ENCODE peak calls at places on chromosomes 6 and 20, in four cellular contexts. N is AG04450, Z is breast epithelium, C is adrenal gland. R is an unnamed sample.

GRCh38 chr20:43746344-43747137 is 19.7 kb upstream of the GTSF1L start:
- DNase-seq in N (no peak), Z (no peak), C (no peak), R (no peak)

GRCh38 chr20:55793986-55794385 is 211.3 kb downstream of the CBLN4 start:
- DNase-seq in N (no peak), Z (no peak), C (no peak), R (no peak)

GRCh38 chr6:111161650-111162049 is 74.3 kb downstream of the SLC16A10 start:
- DNase-seq in N (no peak), Z (no peak), C (no peak), R (no peak)

GRCh38 chr20:42744756-42745465 is 444.8 kb downstream of the PTPRT start:
- DNase-seq in N (no peak), Z (no peak), C (no peak), R (no peak)

GRCh38 chr20:47493175-47493953 is 8.3 kb upstream of the NCOA3 start:
- DNase-seq in N (no peak), Z (peak; percentile 85), C (peak; percentile 93), R (peak; percentile 68)

GRCh38 chr6:95087394-95088097 is 489.8 kb upstream of the MANEA start:
- DNase-seq in N (peak; percentile 72), Z (no peak), C (peak; percentile 29), R (peak; percentile 78)

GRCh38 chr6:111523484-111524166 is 40.6 kb upstream of the REV3L start:
- DNase-seq in N (no peak), Z (no peak), C (no peak), R (no peak)

GRCh38 chr6:132673376-132674094 is 14.6 kb upstream of the TAAR1 start:
- DNase-seq in N (no peak), Z (no peak), C (no peak), R (no peak)

GRCh38 chr6:20211941-20212391 is 303 bp downstream of the MBOAT1 start:
- DNase-seq in N (no peak), Z (peak; percentile 32), C (no peak), R (no peak)

GRCh38 chr6:166707045-166707444 is 80.0 kb upstream of the RPS6KA2 start:
- DNase-seq in N (no peak), Z (no peak), C (peak; percentile 77), R (peak; percentile 43)

GRCh38 chr6:30888472-30889137 is 4.3 kb downstream of the DDR1 start:
- DNase-seq in N (no peak), Z (no peak), C (no peak), R (peak; percentile 63)

GRCh38 chr6:78561015-78561414 is 306.3 kb upstream of the IRAK1BP1 start:
- DNase-seq in N (no peak), Z (no peak), C (no peak), R (peak; percentile 2)

GRCh38 chr6:89562114-89562815 is 76.3 kb downstream of the LYRM2 start:
- DNase-seq in N (no peak), Z (no peak), C (no peak), R (no peak)

GRCh38 chr6:48229849-48230248 is 118.9 kb upstream of the PTCHD4 start:
- DNase-seq in N (no peak), Z (no peak), C (no peak), R (no peak)

GRCh38 chr6:170292111-170292777 is 1.4 kb upstream of the DLL1 start:
- DNase-seq in N (no peak), Z (no peak), C (peak; percentile 50), R (no peak)

GRCh38 chr20:51668515-51668914 is 99.7 kb downstream of the ATP9A start:
- DNase-seq in N (no peak), Z (no peak), C (no peak), R (no peak)

GRCh38 chr20:47351643-47352331 is 4.7 kb downstream of the ZMYND8 start:
- DNase-seq in N (no peak), Z (no peak), C (no peak), R (no peak)

GRCh38 chr20:9143926-9144325 is 75.0 kb downstream of the PLCB4 start:
- DNase-seq in N (no peak), Z (no peak), C (no peak), R (no peak)

GRCh38 chr6:159640722-159641482 is 52.1 kb downstream of the SOD2 start:
- DNase-seq in N (no peak), Z (no peak), C (no peak), R (no peak)

GRCh38 chr6:167858086-167858591 is 31.4 kb downstream of the AFDN start:
- DNase-seq in N (no peak), Z (no peak), C (peak; percentile 20), R (peak; percentile 33)

GRCh38 chr20:18783385-18783959 is 30.1 kb upstream of the SCP2D1 start:
- DNase-seq in N (no peak), Z (no peak), C (no peak), R (no peak)

GRCh38 chr6:16179970-16180431 is 51.1 kb downstream of the MYLIP start:
- DNase-seq in N (no peak), Z (no peak), C (no peak), R (no peak)

GRCh38 chr6:104226798-104227444 is 632.8 kb downstream of the HACE1 start:
- DNase-seq in N (no peak), Z (no peak), C (no peak), R (no peak)

GRCh38 chr20:40283689-40284088 is 405.3 kb downstream of the MAFB start:
- DNase-seq in N (no peak), Z (no peak), C (no peak), R (no peak)

GRCh38 chr6:169161572-169162167 is 92.0 kb downstream of the THBS2 start:
- DNase-seq in N (no peak), Z (peak; percentile 15), C (no peak), R (no peak)

GRCh38 chr6:169162249-169162967 is 91.2 kb downstream of the THBS2 start:
- DNase-seq in N (no peak), Z (peak; percentile 2), C (no peak), R (no peak)

GRCh38 chr6:169164451-169164850 is 89.2 kb downstream of the THBS2 start:
- DNase-seq in N (no peak), Z (peak; percentile 3), C (no peak), R (no peak)

GRCh38 chr6:169165031-169165430 is 88.6 kb downstream of the THBS2 start:
- DNase-seq in N (no peak), Z (no peak), C (no peak), R (no peak)

GRCh38 chr6:169162968-169163903 is 90.4 kb downstream of the THBS2 start:
- DNase-seq in N (peak; percentile 70), Z (peak; percentile 28), C (peak; percentile 60), R (peak; percentile 94)
- H3K27ac ChIP-seq in N (peak overlapping the region; percentile 87), Z (peak overlapping the region; percentile 58), C (peak overlapping the region; percentile 78), R (peak overlapping the region; percentile 88)

GRCh38 chr20:62409935-62410741 is 3.1 kb upstream of the CABLES2 start:
- DNase-seq in N (no peak), Z (peak; percentile 61), C (peak; percentile 93), R (no peak)
- TF ChIP-seq CTCF in N (peak; percentile 56), Z (peak; percentile 38), C (peak; percentile 21), R (peak; percentile 75)

GRCh38 chr6:40162074-40162473 is 227.8 kb upstream of the MOCS1 start:
- DNase-seq in N (no peak), Z (no peak), C (no peak), R (no peak)

GRCh38 chr6:40166963-40167362 is 232.7 kb upstream of the MOCS1 start:
- DNase-seq in N (no peak), Z (no peak), C (no peak), R (no peak)

GRCh38 chr6:40163924-40164323 is 229.7 kb upstream of the MOCS1 start:
- DNase-seq in N (no peak), Z (no peak), C (no peak), R (no peak)

GRCh38 chr6:40165036-40165709 is 230.9 kb upstream of the MOCS1 start:
- DNase-seq in N (no peak), Z (no peak), C (no peak), R (no peak)

GRCh38 chr6:40164345-40164755 is 230.1 kb upstream of the MOCS1 start:
- DNase-seq in N (no peak), Z (peak; percentile 24), C (no peak), R (no peak)
- H3K4me3 ChIP-seq in N (no peak overlapping the region), Z (peak overlapping the region; percentile 33), C (no peak overlapping the region), R (no peak overlapping the region)

DNA sequence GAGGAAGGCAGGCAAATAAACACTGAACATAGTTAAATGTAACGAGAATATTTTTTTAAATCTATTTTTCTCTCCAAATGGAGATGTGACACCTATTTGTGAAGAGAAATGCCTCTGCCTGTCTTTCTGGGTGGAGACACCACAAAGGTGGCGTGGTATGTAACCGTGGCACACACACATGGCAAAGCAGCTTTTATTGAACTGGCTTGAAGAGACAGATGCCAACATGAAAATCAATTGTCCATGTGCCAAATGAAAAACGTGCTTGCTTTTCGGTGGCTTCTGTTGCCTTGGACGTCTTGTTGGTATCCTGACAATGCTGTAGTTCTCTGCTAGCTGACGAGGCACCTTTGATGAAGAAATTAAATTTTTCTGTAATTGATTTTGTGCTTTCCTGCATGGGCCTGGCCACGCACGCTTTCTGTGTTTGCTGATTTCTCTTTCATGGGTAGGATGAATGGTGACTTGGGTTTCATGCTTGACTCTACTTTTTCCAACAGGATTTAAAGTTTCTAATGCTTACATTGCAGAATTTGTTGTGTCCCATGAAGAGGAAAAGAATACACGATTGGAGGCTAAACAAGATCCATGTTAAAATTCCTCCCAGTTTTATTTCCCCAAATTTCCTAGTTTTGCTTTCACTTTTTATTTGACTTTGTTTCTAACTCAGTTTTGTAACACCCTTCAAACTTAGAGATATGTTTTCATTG is 202.6 kb downstream of the TMEM242 start:
- DNase-seq in N (no peak), Z (no peak), C (no peak), R (no peak)
- H3K27ac ChIP-seq in N (no peak overlapping the region), Z (no peak overlapping the region), C (no peak overlapping the region), R (no peak overlapping the region)

GRCh38 chr6:10404799-10405524 is 9.9 kb downstream of the TFAP2A start:
- DNase-seq in N (no peak), Z (no peak), C (no peak), R (no peak)

GRCh38 chr6:10402648-10403311 is 12.1 kb downstream of the TFAP2A start:
- DNase-seq in N (no peak), Z (no peak), C (no peak), R (no peak)

GRCh38 chr6:10404107-10404798 is 10.6 kb downstream of the TFAP2A start:
- DNase-seq in N (peak; percentile 86), Z (peak; percentile 96), C (peak; percentile 89), R (peak; percentile 89)

GRCh38 chr6:10401632-10402223 is 13.1 kb downstream of the TFAP2A start:
- DNase-seq in N (no peak), Z (no peak), C (no peak), R (no peak)

GRCh38 chr6:10403385-10404106 is 11.3 kb downstream of the TFAP2A start:
- DNase-seq in N (peak; percentile 24), Z (no peak), C (no peak), R (peak; percentile 75)
- TF ChIP-seq CTCF in N (no peak), Z (peak; percentile 38), C (no peak), R (no peak)

R was measured in brain microvascular endothelial cell.